ENCODE peak calls at places on chromosomes 12 and 14, in eight cellular contexts. L is endothelial cell; K is ovary; D is nephron progenitor cell; J is HCT116; C is progenitor cell of endocrine pancreas; N is HFFc6; P is CD8-positive, alpha-beta T cell. H is an unnamed sample.

GRCh38 chr12:46483572-46484395 is 111.2 kb upstream of the SLC38A2 start:
- DNase-seq in D (peak), N (peak), J (no peak), C (no peak), L (no peak), P (no peak), K (no peak), H (no peak)

GRCh38 chr12:51521554-51522276 is 69.3 kb upstream of the SCN8A start:
- DNase-seq in D (no peak), C (no peak), P (no peak), L (no peak), J (no peak), N (no peak), K (no peak), H (peak)

GRCh38 chr12:131606218-131606899 is 104.5 kb upstream of the SFSWAP start:
- DNase-seq in D (no peak), L (no peak), J (no peak), K (no peak), N (no peak), C (no peak), P (no peak), H (no peak)

GRCh38 chr12:69908208-69908607 is 83.2 kb downstream of the MYRFL start:
- DNase-seq in P (no peak), N (no peak), J (no peak), C (no peak), L (no peak), D (no peak), K (no peak), H (no peak)

GRCh38 chr12:65232490-65233077 is 45.9 kb upstream of the MSRB3 start:
- DNase-seq in C (no peak), D (no peak), K (no peak), N (peak), J (no peak), P (no peak), L (no peak), H (peak)

GRCh38 chr14:24818054-24818822 is 184.2 kb upstream of the GZMB start:
- DNase-seq in L (no peak), N (peak), C (no peak), D (peak), P (no peak), J (no peak), K (no peak), H (no peak)

GRCh38 chr12:123388948-123389559 is 5.1 kb downstream of the KMT5A start:
- DNase-seq in C (peak), D (peak), N (no peak), P (no peak), L (no peak), J (no peak), K (peak), H (no peak)

GRCh38 chr12:109497675-109498074 is 20.2 kb downstream of the UBE3B start:
- DNase-seq in N (no peak), J (no peak), P (no peak), L (no peak), D (no peak), C (no peak), K (no peak), H (no peak)

GRCh38 chr14:104882325-104882973 is 17.4 kb downstream of the CEP170B start:
- DNase-seq in J (peak), N (no peak), C (no peak), L (peak), K (peak), P (no peak), D (peak), H (no peak)

GRCh38 chr12:101969-102878 is 35.7 kb downstream of the IQSEC3 start:
- DNase-seq in N (no peak), K (no peak), D (peak), C (no peak), P (no peak), L (peak), J (peak), H (no peak)

GRCh38 chr12:96132819-96133218 is 61.4 kb upstream of the ELK3 start:
- DNase-seq in J (no peak), K (no peak), D (no peak), N (no peak), L (no peak), C (no peak), P (no peak), H (no peak)

GRCh38 chr12:43113153-43113552 is 438.9 kb downstream of the ADAMTS20 start:
- DNase-seq in J (no peak), D (no peak), K (no peak), C (no peak), P (no peak), N (no peak), L (no peak), H (peak)

GRCh38 chr12:77537648-77538047 is 293.0 kb upstream of the NAV3 start:
- DNase-seq in J (no peak), N (no peak), K (no peak), P (no peak), C (no peak), L (no peak), D (no peak), H (no peak)

GRCh38 chr12:77535734-77536133 is 295.0 kb upstream of the NAV3 start:
- DNase-seq in K (no peak), P (no peak), L (no peak), D (no peak), N (no peak), C (no peak), J (no peak), H (no peak)

DNA sequence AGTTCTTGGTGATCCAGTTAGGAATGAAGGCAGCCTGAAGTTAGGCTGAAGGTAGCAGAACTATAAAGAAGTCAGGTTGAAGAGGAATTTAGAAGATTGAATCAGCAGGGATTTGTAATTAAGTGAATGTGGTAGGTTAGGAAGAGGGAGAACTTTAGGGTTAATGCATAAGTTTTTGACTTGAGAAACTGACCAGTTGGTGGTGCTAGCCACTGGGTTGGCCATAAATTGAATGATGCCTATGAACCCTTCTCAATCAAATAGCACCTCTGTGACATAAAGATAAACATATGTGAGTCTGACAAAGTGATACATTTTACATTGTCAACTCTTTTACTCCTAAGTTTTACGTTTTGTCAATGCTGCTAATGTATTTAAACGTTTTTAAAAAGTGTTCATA is 290.6 kb upstream of the NAV3 start:
- DNase-seq in C (no peak), L (no peak), K (no peak), D (no peak), N (no peak), J (no peak), P (no peak), H (no peak)
- TF ChIP-seq CTCF in C (no peak), L (no peak), K (no peak), D (no peak), N (no peak), J (peak), P (no peak), H (no peak)

GRCh38 chr12:52980773-52981423 is 25.4 kb upstream of the EIF4B start:
- DNase-seq in D (peak), J (peak), N (peak), K (peak), L (peak), C (peak), P (peak), H (peak)

GRCh38 chr12:52988933-52989332 is 17.3 kb upstream of the EIF4B start:
- DNase-seq in P (no peak), J (no peak), N (no peak), L (no peak), K (no peak), C (no peak), D (no peak), H (no peak)

GRCh38 chr12:52980096-52980694 is 26.1 kb upstream of the EIF4B start:
- DNase-seq in N (no peak), L (no peak), J (no peak), P (no peak), D (no peak), K (no peak), C (no peak), H (no peak)

GRCh38 chr12:52984136-52984535 is 22.1 kb upstream of the EIF4B start:
- DNase-seq in L (no peak), D (no peak), P (no peak), C (no peak), N (no peak), K (no peak), J (no peak), H (no peak)
- TF ChIP-seq CTCF in L (no peak), D (no peak), P (no peak), C (peak), N (peak), K (no peak), J (peak), H (peak)

GRCh38 chr12:48180857-48181495 is 2.5 kb upstream of the CCDC184 start:
- DNase-seq in P (no peak), J (no peak), L (no peak), N (no peak), D (no peak), C (no peak), K (no peak), H (no peak)
- TF ChIP-seq CTCF in P (no peak), J (no peak), L (no peak), N (no peak), D (no peak), C (no peak), K (no peak), H (no peak)

GRCh38 chr14:93566065-93566693 is 135.4 kb downstream of the UNC79 start:
- DNase-seq in K (no peak), C (no peak), N (no peak), P (no peak), D (no peak), J (no peak), L (no peak), H (no peak)
- TF ChIP-seq CTCF in K (no peak), C (no peak), N (no peak), P (no peak), D (no peak), J (no peak), L (no peak), H (no peak)

DNA sequence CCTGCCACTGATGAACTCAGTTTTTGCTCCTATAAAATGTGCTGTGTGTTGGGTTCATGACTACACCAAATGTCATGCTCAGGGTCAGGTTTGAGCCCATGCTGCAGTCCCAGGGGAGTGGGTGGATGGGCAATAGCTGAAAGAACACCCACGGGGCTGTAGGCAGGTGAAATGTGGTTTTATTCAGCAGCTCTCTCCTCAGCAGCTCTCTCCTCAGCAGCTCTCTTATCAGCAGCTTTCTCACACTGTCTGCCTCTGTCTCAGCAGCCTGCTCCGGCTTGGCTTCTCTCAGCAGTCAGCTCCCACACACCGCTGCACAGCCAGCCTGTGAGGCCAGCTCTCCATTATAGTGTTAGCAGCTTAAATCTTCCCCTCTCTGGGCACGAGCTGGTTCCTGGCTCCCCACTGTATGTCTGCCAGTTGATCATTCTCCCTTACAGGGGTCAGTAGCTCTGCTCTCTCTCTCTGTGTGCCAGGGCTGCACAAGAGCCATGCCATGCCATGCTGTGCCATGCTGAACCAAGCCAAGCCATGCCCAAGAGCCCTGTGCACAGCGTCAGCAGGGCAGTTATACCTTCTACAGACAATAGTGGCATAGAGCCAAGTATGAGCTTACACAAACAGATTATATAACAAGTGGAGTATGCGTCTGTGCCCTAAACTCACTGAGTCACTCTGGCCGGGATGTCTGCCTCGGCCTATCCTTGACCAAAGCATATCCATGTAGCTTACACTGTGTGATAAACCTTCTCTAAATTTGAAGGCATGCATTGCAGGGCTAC is 303.3 kb upstream of the TMPO start:
- DNase-seq in J (no peak), N (no peak), P (no peak), L (no peak), D (no peak), K (no peak), C (no peak), H (peak)
- TF ChIP-seq CTCF in J (no peak), N (no peak), P (no peak), L (no peak), D (no peak), K (no peak), C (no peak), H (no peak)

DNA sequence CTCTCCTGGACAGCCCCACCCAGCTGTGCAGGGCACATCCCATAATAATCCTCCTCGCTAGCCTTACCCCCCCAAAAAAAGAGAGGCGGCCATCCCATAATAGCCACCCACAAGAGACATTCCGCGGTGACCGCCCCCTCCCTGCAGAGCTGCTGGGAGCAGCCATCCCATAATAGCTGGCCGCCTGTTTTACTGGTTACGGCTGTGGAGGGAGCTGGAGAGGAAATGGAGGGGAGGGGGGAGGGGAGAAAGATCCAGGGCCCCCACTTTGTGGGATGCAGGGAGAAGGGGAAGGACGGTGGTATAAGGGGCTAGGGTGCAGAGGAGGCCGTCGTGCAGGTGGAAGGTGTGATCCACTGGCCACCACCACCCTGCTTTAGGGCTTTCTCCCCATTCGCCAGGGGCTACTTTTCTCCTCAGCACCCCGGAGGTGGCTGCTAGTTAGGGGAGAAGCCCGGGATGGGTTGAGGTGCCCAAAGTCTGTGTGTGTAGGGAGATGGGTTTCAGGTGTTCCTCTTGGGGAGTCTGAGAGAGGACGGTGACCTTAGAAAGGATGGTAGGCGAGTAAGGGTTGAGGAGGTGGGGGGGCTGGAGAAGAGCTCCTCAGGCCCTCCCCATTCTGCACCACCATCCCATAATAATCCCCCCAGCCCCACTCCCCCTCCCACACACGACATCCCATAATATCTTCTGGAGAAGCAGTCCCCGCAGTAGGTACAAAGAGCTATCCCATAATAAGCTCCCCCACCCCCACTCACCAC is 6.0 kb upstream of the CHD4 start:
- DNase-seq in L (no peak), K (peak), C (no peak), N (peak), D (peak), J (peak), P (peak), H (peak)
- TF ChIP-seq CTCF in L (no peak), K (no peak), C (no peak), N (no peak), D (no peak), J (no peak), P (no peak), H (no peak)

GRCh38 chr14:29527286-29527685 is 400.4 kb downstream of the PRKD1 start:
- DNase-seq in N (no peak), C (no peak), L (no peak), K (no peak), P (no peak), D (no peak), J (no peak), H (no peak)

GRCh38 chr14:29518335-29518734 is 409.3 kb downstream of the PRKD1 start:
- DNase-seq in C (no peak), N (peak), L (no peak), K (no peak), P (no peak), J (no peak), D (no peak), H (peak)

DNA sequence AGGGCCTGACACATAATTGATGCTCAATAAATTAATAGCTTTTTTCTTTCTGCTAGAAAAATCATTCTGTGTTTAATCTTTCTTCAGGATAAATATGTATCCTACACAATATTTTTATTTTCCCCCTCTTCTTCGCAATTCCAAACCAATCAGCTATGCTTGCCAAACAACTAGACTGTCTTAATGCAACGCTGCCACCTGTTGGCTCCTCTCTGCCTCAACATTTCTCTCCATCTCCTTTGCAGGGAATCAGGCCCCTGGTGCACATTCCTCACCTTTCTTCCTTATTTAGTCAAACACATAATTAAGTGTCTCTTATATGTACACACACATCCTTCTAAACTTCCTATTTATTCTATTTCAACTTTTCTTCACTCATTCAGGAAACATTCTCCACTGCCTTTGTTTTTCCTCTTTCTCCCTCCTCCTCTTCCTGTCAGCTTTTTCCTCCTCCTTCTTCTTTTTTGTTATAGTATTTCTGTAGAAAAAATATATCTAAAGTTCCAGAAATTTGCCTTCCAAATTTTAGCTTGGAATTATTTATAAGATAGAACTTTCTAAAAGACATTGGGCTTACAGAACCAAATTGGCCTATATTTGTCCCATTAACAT is 406.0 kb downstream of the PRKD1 start:
- DNase-seq in D (peak), N (peak), K (no peak), P (no peak), C (no peak), J (no peak), L (peak), H (peak)
- TF ChIP-seq CTCF in D (peak), N (peak), K (no peak), P (no peak), C (peak), J (no peak), L (peak), H (peak)

DNA sequence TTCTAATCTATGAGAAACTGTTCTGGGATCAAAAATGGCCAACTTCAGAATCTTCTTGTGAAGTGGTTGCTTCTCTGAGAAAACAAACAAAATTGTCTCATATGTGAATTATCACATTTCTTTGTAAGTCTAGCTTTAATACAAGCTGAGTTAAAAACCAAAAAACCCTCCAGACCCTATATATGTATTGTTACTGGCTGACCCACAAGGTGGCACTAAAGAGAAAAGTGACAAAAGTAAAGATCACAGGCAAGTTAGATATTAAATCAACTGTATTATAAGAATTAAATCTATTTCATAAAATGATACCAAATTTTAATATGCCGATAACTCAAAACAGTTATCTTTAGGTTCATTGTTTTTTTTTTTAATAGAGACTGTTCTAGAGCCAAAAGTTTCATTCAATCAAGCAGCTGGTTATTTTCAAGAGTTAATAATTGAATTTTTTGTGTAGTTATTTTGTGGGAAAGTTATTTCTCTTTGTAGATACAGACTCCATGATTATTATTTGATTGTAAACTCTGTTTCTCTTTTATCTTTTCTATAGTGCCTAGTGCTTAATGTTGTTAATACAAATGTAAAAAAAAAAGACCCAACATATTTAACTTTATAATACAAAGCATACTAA is 7.5 kb upstream of the TRHDE start:
- DNase-seq in C (no peak), K (no peak), P (no peak), J (no peak), N (no peak), L (no peak), D (no peak), H (peak)
- TF ChIP-seq CTCF in C (peak), K (no peak), P (no peak), J (peak), N (peak), L (peak), D (peak), H (peak)